ENCODE peak calls at places on chromosomes 11 and 22, in nine cellular contexts. A, J, S, E, G, P, L, B and V are unnamed samples.
A peak's percentile ranks its signal among the peaks of the same experiment; 100 is the strongest.

GRCh38 chr11:8765294-8765693 is 82.7 kb downstream of the RPL27A start:
- DNase-seq in A (no peak), J (no peak), S (peak; percentile 62), E (no peak), G (no peak), P (no peak), L (no peak), B (no peak), V (no peak)

GRCh38 chr11:111469200-111469599 is 43.0 kb downstream of the BTG4 start:
- DNase-seq in A (no peak), J (no peak), S (no peak), E (no peak), G (no peak), P (no peak), L (no peak), B (no peak), V (no peak)

GRCh38 chr11:3995949-3996554 is 98.5 kb upstream of the RRM1 start:
- DNase-seq in A (no peak), J (no peak), S (peak; percentile 76), E (no peak), G (no peak), P (no peak), L (no peak), B (no peak), V (peak; percentile 57)

GRCh38 chr11:36265793-36266628 is 23.2 kb downstream of the COMMD9 start:
- DNase-seq in A (peak; percentile 9), J (peak; percentile 76), S (no peak), E (no peak), G (no peak), P (peak; percentile 32), L (peak; percentile 68), B (peak; percentile 52), V (peak; percentile 69)

GRCh38 chr11:109641549-109641948 is 219.6 kb downstream of the C11orf87 start:
- DNase-seq in A (no peak), J (no peak), S (peak; percentile 6), E (no peak), G (no peak), P (no peak), L (peak; percentile 32), B (no peak), V (peak; percentile 20)

GRCh38 chr11:70246196-70246595 is 24.3 kb upstream of the PPFIA1 start:
- DNase-seq in A (no peak), J (no peak), S (no peak), E (no peak), G (no peak), P (no peak), L (no peak), B (no peak), V (no peak)

GRCh38 chr11:12949456-12949855 is 59.7 kb upstream of the RASSF10 start:
- DNase-seq in A (no peak), J (no peak), S (no peak), E (no peak), G (no peak), P (no peak), L (no peak), B (no peak), V (no peak)

GRCh38 chr11:91768783-91769182 is 455.8 kb upstream of the FAT3 start:
- DNase-seq in A (no peak), J (no peak), S (no peak), E (no peak), G (no peak), P (no peak), L (no peak), B (no peak), V (no peak)

GRCh38 chr11:36492724-36493304 is 17.3 kb downstream of the TRAF6 start:
- DNase-seq in A (peak; percentile 40), J (peak; percentile 57), S (peak; percentile 25), E (no peak), G (no peak), P (no peak), L (peak; percentile 16), B (peak; percentile 29), V (peak; percentile 60)

GRCh38 chr11:68289456-68289855 is 17.7 kb upstream of the C11orf24 start:
- DNase-seq in A (no peak), J (no peak), S (no peak), E (no peak), G (no peak), P (no peak), L (no peak), B (no peak), V (no peak)

GRCh38 chr11:62959077-62959980 is 25.4 kb downstream of the SLC22A6 start:
- DNase-seq in A (no peak), J (no peak), S (no peak), E (no peak), G (no peak), P (no peak), L (no peak), B (no peak), V (no peak)

GRCh38 chr11:36399236-36399635 is 103.1 kb downstream of the PRR5L start:
- DNase-seq in A (no peak), J (no peak), S (no peak), E (no peak), G (no peak), P (no peak), L (no peak), B (no peak), V (peak; percentile 33)

GRCh38 chr11:13889566-13890214 is 72.8 kb upstream of the SPON1 start:
- DNase-seq in A (no peak), J (no peak), S (no peak), E (no peak), G (no peak), P (no peak), L (no peak), B (no peak), V (no peak)

GRCh38 chr11:57322881-57323467 is 1.8 kb downstream of the TNKS1BP1 start:
- DNase-seq in A (no peak), J (no peak), S (no peak), E (no peak), G (no peak), P (no peak), L (no peak), B (no peak), V (no peak)

GRCh38 chr11:97979741-97980140 is 1041.0 kb upstream of the CNTN5 start:
- DNase-seq in A (no peak), J (no peak), S (peak; percentile 13), E (no peak), G (no peak), P (no peak), L (no peak), B (no peak), V (no peak)

GRCh38 chr11:27933992-27934829 is 173.7 kb downstream of the KIF18A start:
- DNase-seq in A (no peak), J (no peak), S (peak; percentile 100), E (no peak), G (no peak), P (no peak), L (no peak), B (no peak), V (no peak)

GRCh38 chr11:96122601-96123044 is 198.7 kb upstream of the MTMR2 start:
- DNase-seq in A (no peak), J (no peak), S (peak; percentile 20), E (no peak), G (no peak), P (no peak), L (no peak), B (no peak), V (no peak)

GRCh38 chr22:20979243-20979809 is 2.8 kb upstream of the LZTR1 start:
- DNase-seq in A (peak; percentile 57), J (no peak), S (no peak), E (peak; percentile 84), G (no peak), P (peak; percentile 57), L (peak; percentile 50), B (peak; percentile 89), V (no peak)

GRCh38 chr22:50016308-50016987 is 3.9 kb upstream of the IL17REL start:
- DNase-seq in A (no peak), J (no peak), S (no peak), E (peak; percentile 26), G (no peak), P (no peak), L (no peak), B (no peak), V (no peak)

GRCh38 chr22:25624486-25624885 is 60.0 kb downstream of the GRK3 start:
- DNase-seq in A (no peak), J (no peak), S (no peak), E (no peak), G (no peak), P (no peak), L (no peak), B (no peak), V (no peak)

GRCh38 chr11:110716361-110716760 is 4.1 kb upstream of the ARHGAP20 start:
- DNase-seq in A (no peak), J (no peak), S (peak; percentile 61), E (no peak), G (no peak), P (no peak), L (no peak), B (no peak), V (no peak)

GRCh38 chr11:124746621-124747243 is 5.3 kb downstream of the VSIG2 start:
- DNase-seq in A (peak; percentile 81), J (peak; percentile 87), S (peak; percentile 72), E (peak; percentile 83), G (no peak), P (peak; percentile 69), L (no peak), B (peak; percentile 95), V (no peak)

GRCh38 chr11:67120881-67121710 is 2.0 kb downstream of the KDM2A start:
- DNase-seq in A (no peak), J (peak; percentile 57), S (peak; percentile 10), E (no peak), G (no peak), P (no peak), L (no peak), B (peak; percentile 55), V (peak; percentile 76)

GRCh38 chr11:2801711-2802388 is 83.7 kb downstream of the CDKN1C start:
- DNase-seq in A (no peak), J (no peak), S (no peak), E (no peak), G (no peak), P (no peak), L (no peak), B (peak; percentile 15), V (no peak)

GRCh38 chr11:71962428-71963038 is 33.7 kb downstream of the RNF121 start:
- DNase-seq in A (no peak), J (no peak), S (peak; percentile 20), E (no peak), G (no peak), P (no peak), L (no peak), B (no peak), V (peak; percentile 47)

GRCh38 chr11:75916882-75917281 is 101.9 kb downstream of the UVRAG start:
- DNase-seq in A (no peak), J (no peak), S (no peak), E (no peak), G (no peak), P (no peak), L (no peak), B (peak; percentile 26), V (no peak)

GRCh38 chr11:1907955-1908354 is 11.5 kb upstream of the TNNT3 start:
- DNase-seq in A (no peak), J (no peak), S (no peak), E (no peak), G (no peak), P (no peak), L (no peak), B (no peak), V (no peak)

GRCh38 chr22:30996462-30996861 is 27.4 kb downstream of the TUG1 start:
- DNase-seq in A (no peak), J (no peak), S (no peak), E (no peak), G (no peak), P (no peak), L (no peak), B (no peak), V (peak; percentile 33)

GRCh38 chr11:832529-833113 is at the start of gene CD151:
- DNase-seq in A (no peak), J (no peak), S (no peak), E (no peak), G (no peak), P (no peak), L (no peak), B (no peak), V (peak; percentile 59)

GRCh38 chr22:48173061-48173849 is 1410.8 kb downstream of the TBC1D22A start:
- DNase-seq in A (no peak), J (no peak), S (no peak), E (no peak), G (no peak), P (no peak), L (no peak), B (no peak), V (no peak)

GRCh38 chr11:129740125-129740719 is 75.4 kb upstream of the TMEM45B start:
- DNase-seq in A (no peak), J (no peak), S (no peak), E (no peak), G (no peak), P (no peak), L (no peak), B (no peak), V (no peak)